ENCODE peak calls at places on chromosomes 2 and 18, in nine cellular contexts. S is endothelial cell; W is stimulated activated CD8-positive, alpha-beta memory T cell treated with anti-CD3 and anti-CD28 coated beads, Interleukin-2, amount 100 ng/mL, for 1 hour; D is OCI-LY7; P is HT1080; Y is H54; I is C1 segment of cervical spinal cord; E is progenitor cell of endocrine pancreas; V is right cardiac atrium. F is an unnamed sample.

GRCh38 chr2:37226863-37227262 is 4.5 kb downstream of the CEBPZ start:
- DNase-seq in S (no peak), W (no peak), D (no peak), P (no peak), Y (no peak), I (no peak), E (no peak), V (no peak), F (no peak)

GRCh38 chr18:77530732-77531131 is 281.1 kb downstream of the GALR1 start:
- DNase-seq in S (no peak), W (no peak), D (no peak), P (no peak), Y (no peak), I (no peak), E (no peak), V (no peak), F (no peak)

GRCh38 chr2:119366161-119366648 is 429 bp downstream of the C2orf76 start:
- DNase-seq in S (no peak), W (no peak), D (peak), P (no peak), Y (peak), I (no peak), E (no peak), V (no peak), F (no peak)

GRCh38 chr2:217952409-217952808 is 50.4 kb downstream of the TNS1 start:
- DNase-seq in S (no peak), W (no peak), D (no peak), P (no peak), Y (no peak), I (no peak), E (no peak), V (no peak), F (no peak)

GRCh38 chr18:75212626-75213110 is 2.1 kb downstream of the TSHZ1 start:
- DNase-seq in S (no peak), W (no peak), D (no peak), P (no peak), Y (no peak), I (no peak), E (no peak), V (no peak), F (peak)

GRCh38 chr2:47003641-47004427 is 88.2 kb upstream of the MCFD2 start:
- DNase-seq in S (no peak), W (no peak), D (no peak), P (peak), Y (peak), I (no peak), E (no peak), V (no peak), F (no peak)

GRCh38 chr2:39913648-39914456 is 134.8 kb upstream of the THUMPD2 start:
- DNase-seq in S (peak), W (no peak), D (peak), P (peak), Y (peak), I (no peak), E (no peak), V (no peak), F (peak)

GRCh38 chr2:102708847-102709559 is 52.8 kb upstream of the TMEM182 start:
- DNase-seq in S (no peak), W (no peak), D (no peak), P (peak), Y (peak), I (no peak), E (no peak), V (no peak), F (no peak)

GRCh38 chr2:33810046-33810835 is 211.1 kb upstream of the FAM98A start:
- DNase-seq in S (no peak), W (no peak), D (no peak), P (peak), Y (no peak), I (no peak), E (no peak), V (no peak), F (no peak)

GRCh38 chr2:46364797-46365457 is 67.7 kb downstream of the EPAS1 start:
- DNase-seq in S (peak), W (no peak), D (peak), P (peak), Y (peak), I (no peak), E (no peak), V (no peak), F (peak)

GRCh38 chr2:33158482-33159003 is 211.8 kb downstream of the LTBP1 start:
- DNase-seq in S (no peak), W (no peak), D (no peak), P (peak), Y (peak), I (no peak), E (no peak), V (no peak), F (no peak)

GRCh38 chr18:61972389-61973264 is 79.8 kb upstream of the RNF152 start:
- DNase-seq in S (no peak), W (no peak), D (peak), P (no peak), Y (no peak), I (no peak), E (no peak), V (no peak), F (no peak)

GRCh38 chr2:45329045-45329677 is 281.9 kb downstream of the SRBD1 start:
- DNase-seq in S (no peak), W (no peak), D (peak), P (peak), Y (peak), I (no peak), E (no peak), V (no peak), F (peak)

GRCh38 chr18:14089781-14090180 is 42.5 kb downstream of the ZNF519 start:
- DNase-seq in S (no peak), W (no peak), D (no peak), P (no peak), Y (peak), I (no peak), E (no peak), V (no peak), F (no peak)

GRCh38 chr2:231685349-231686191 is 22.8 kb upstream of the PTMA start:
- DNase-seq in S (no peak), W (no peak), D (peak), P (no peak), Y (no peak), I (no peak), E (no peak), V (no peak), F (peak)

GRCh38 chr2:164073053-164073757 is 337.4 kb upstream of the FIGN start:
- DNase-seq in S (no peak), W (no peak), D (no peak), P (no peak), Y (no peak), I (no peak), E (no peak), V (no peak), F (peak)

GRCh38 chr2:73772819-73773218 is 7.1 kb downstream of the DUSP11 start:
- DNase-seq in S (no peak), W (no peak), D (no peak), P (no peak), Y (no peak), I (no peak), E (no peak), V (no peak), F (no peak)

GRCh38 chr2:225454412-225454811 is 54.9 kb downstream of the NYAP2 start:
- DNase-seq in S (no peak), W (no peak), D (no peak), P (no peak), Y (no peak), I (no peak), E (no peak), V (no peak), F (no peak)

GRCh38 chr2:127022817-127023216 is 84.1 kb downstream of the BIN1 start:
- DNase-seq in S (no peak), W (no peak), D (no peak), P (no peak), Y (no peak), I (no peak), E (no peak), V (no peak), F (no peak)

GRCh38 chr2:157820202-157820601 is 55.9 kb downstream of the ACVR1 start:
- DNase-seq in S (no peak), W (no peak), D (no peak), P (no peak), Y (no peak), I (no peak), E (no peak), V (no peak), F (no peak)

GRCh38 chr18:72324677-72325076 is 219.5 kb downstream of the CBLN2 start:
- DNase-seq in S (no peak), W (no peak), D (no peak), P (no peak), Y (no peak), I (no peak), E (no peak), V (no peak), F (no peak)

GRCh38 chr18:61980355-61980754 is 87.5 kb upstream of the RNF152 start:
- DNase-seq in S (no peak), W (no peak), D (no peak), P (no peak), Y (no peak), I (no peak), E (no peak), V (no peak), F (no peak)

GRCh38 chr2:12957251-12957650 is 240.5 kb downstream of the TRIB2 start:
- DNase-seq in S (no peak), W (no peak), D (no peak), P (peak), Y (no peak), I (no peak), E (no peak), V (no peak), F (no peak)

GRCh38 chr2:145022671-145023330 is 502.9 kb upstream of the ZEB2 start:
- DNase-seq in S (no peak), W (no peak), D (no peak), P (no peak), Y (no peak), I (no peak), E (no peak), V (no peak), F (no peak)

GRCh38 chr2:157261199-157261782 is 3.8 kb downstream of the GALNT5 start:
- DNase-seq in S (no peak), W (no peak), D (no peak), P (peak), Y (peak), I (no peak), E (no peak), V (peak), F (no peak)

GRCh38 chr18:48405108-48405507 is 4.1 kb downstream of the ZBTB7C start:
- DNase-seq in S (no peak), W (no peak), D (no peak), P (peak), Y (peak), I (no peak), E (no peak), V (no peak), F (no peak)

GRCh38 chr2:10514743-10515142 is 66.6 kb upstream of the ODC1 start:
- DNase-seq in S (no peak), W (no peak), D (no peak), P (peak), Y (peak), I (no peak), E (no peak), V (no peak), F (no peak)

F was measured in SK-N-DZ.